ENCODE peak calls at places on chromosomes 2 and 18, in eight cellular contexts. O is IMR-90, A is HCT116, P is ovary, S is MM.1S, Z is brain microvascular endothelial cell, I is endodermal cell, U is cardiac fibroblast. H is an unnamed sample.

GRCh38 chr18:75041586-75041985 is 167.4 kb downstream of the PTGR3 start:
- DNase-seq in O (peak), A (peak), P (no peak), S (no peak), Z (peak), I (no peak), U (peak), H (no peak)

GRCh38 chr2:39494784-39495251 is 57.7 kb upstream of the MAP4K3 start:
- DNase-seq in O (peak), A (no peak), P (no peak), S (no peak), Z (peak), I (peak), U (peak), H (peak)

GRCh38 chr2:43102366-43103092 is 123.9 kb downstream of the ZFP36L2 start:
- DNase-seq in O (peak), A (no peak), P (no peak), S (no peak), Z (no peak), I (peak), U (no peak), H (no peak)

GRCh38 chr2:46650556-46651001 is 171.2 kb downstream of the TMEM247 start:
- DNase-seq in O (peak), A (peak), P (no peak), S (peak), Z (peak), I (peak), U (peak), H (peak)

GRCh38 chr18:49561127-49561376 is 805 bp upstream of the LIPG start:
- DNase-seq in O (no peak), A (no peak), P (no peak), S (no peak), Z (no peak), I (no peak), U (peak), H (no peak)

GRCh38 chr18:29012874-29013273 is 835.9 kb upstream of the CDH2 start:
- DNase-seq in O (no peak), A (no peak), P (no peak), S (no peak), Z (no peak), I (no peak), U (no peak), H (no peak)

GRCh38 chr2:201644001-201644400 is 698 bp upstream of the TMEM237 start:
- DNase-seq in O (peak), A (no peak), P (peak), S (no peak), Z (no peak), I (no peak), U (peak), H (no peak)

GRCh38 chr2:85900366-85900765 is 11.6 kb upstream of the ST3GAL5 start:
- DNase-seq in O (no peak), A (no peak), P (no peak), S (no peak), Z (no peak), I (no peak), U (no peak), H (no peak)

GRCh38 chr2:104862061-104862941 is 8.4 kb downstream of the POU3F3 start:
- DNase-seq in O (no peak), A (no peak), P (no peak), S (no peak), Z (no peak), I (peak), U (no peak), H (no peak)

GRCh38 chr2:42008241-42008911 is 39.4 kb upstream of the PKDCC start:
- DNase-seq in O (peak), A (no peak), P (no peak), S (no peak), Z (no peak), I (no peak), U (no peak), H (no peak)

GRCh38 chr18:45441110-45441842 is 174.0 kb upstream of the SLC14A2 start:
- DNase-seq in O (peak), A (no peak), P (no peak), S (no peak), Z (peak), I (no peak), U (peak), H (no peak)

GRCh38 chr2:235642446-235643107 is 148.7 kb downstream of the AGAP1 start:
- DNase-seq in O (peak), A (no peak), P (no peak), S (no peak), Z (peak), I (no peak), U (peak), H (no peak)

GRCh38 chr2:71928734-71929481 is 218.8 kb downstream of the CYP26B1 start:
- DNase-seq in O (no peak), A (no peak), P (no peak), S (no peak), Z (no peak), I (peak), U (no peak), H (no peak)

GRCh38 chr2:113240150-113240914 is 38.4 kb downstream of the PAX8 start:
- DNase-seq in O (peak), A (peak), P (peak), S (peak), Z (peak), I (no peak), U (peak), H (peak)

GRCh38 chr2:128791983-128792315 is 473.3 kb upstream of the HS6ST1 start:
- DNase-seq in O (no peak), A (no peak), P (no peak), S (no peak), Z (no peak), I (no peak), U (no peak), H (no peak)

GRCh38 chr2:158321264-158321663 is 135.3 kb downstream of the CCDC148 start:
- DNase-seq in O (peak), A (peak), P (no peak), S (no peak), Z (peak), I (no peak), U (peak), H (peak)

GRCh38 chr2:158325782-158326335 is 130.7 kb downstream of the CCDC148 start:
- DNase-seq in O (no peak), A (no peak), P (no peak), S (no peak), Z (no peak), I (no peak), U (no peak), H (no peak)

GRCh38 chr2:158323381-158323780 is 133.2 kb downstream of the CCDC148 start:
- DNase-seq in O (no peak), A (no peak), P (no peak), S (no peak), Z (no peak), I (no peak), U (no peak), H (no peak)

GRCh38 chr2:158319269-158319668 is 137.3 kb downstream of the CCDC148 start:
- DNase-seq in O (no peak), A (no peak), P (no peak), S (no peak), Z (no peak), I (no peak), U (no peak), H (no peak)

DNA sequence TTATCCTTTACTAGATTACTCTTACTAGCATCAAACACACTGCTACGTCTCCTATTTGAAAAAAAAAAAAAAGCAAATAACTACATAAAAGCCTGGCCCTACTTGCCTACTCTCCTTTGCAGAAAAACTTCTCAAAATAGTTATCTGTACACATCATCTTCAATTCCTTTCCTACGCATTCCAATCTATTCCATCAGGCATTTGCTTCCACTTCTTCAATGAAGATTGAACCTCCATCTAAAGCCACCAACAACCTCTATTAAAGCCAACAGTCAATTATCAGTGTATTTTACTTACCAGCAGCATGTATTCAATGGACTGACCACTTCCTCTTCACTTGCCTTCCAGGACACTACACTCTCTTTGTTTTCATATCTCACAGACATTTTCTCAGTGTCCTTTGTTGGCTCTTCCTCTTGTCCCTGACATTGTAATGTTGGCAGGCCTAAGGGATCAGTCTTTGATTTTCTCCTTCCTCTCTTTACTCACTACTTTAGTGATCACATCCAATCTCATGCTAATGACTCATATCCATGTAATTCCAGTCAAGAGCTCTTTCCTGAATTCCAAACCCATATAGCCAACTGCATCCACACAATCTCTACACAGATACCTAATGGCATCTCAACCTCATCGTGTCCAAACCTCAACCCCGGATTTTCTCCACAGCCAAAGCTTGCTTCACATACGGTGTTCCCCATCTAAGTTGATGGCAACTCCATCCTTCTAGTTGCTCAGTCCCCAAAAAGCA is 131.3 kb downstream of the CCDC148 start:
- DNase-seq in O (peak), A (no peak), P (no peak), S (no peak), Z (peak), I (no peak), U (peak), H (peak)
- H3K4me3 ChIP-seq in O (no peak), A (no peak), P (no peak), S (no peak), Z (no peak), I (no peak), U (no peak), H (no peak)

GRCh38 chr2:127695491-127696472 is 5.5 kb upstream of the SFT2D3 start:
- DNase-seq in O (peak), A (peak), P (peak), S (no peak), Z (peak), I (peak), U (peak), H (no peak)
- TF ChIP-seq CTCF in O (peak), A (peak), P (peak), S (no peak), Z (peak), I (peak), U (peak), H (peak)

GRCh38 chr18:31683968-31684278 is 458 bp downstream of the B4GALT6 start:
- DNase-seq in O (no peak), A (no peak), P (no peak), S (no peak), Z (no peak), I (no peak), U (no peak), H (no peak)

GRCh38 chr18:31685097-31686082 is 1.0 kb upstream of the B4GALT6 start:
- DNase-seq in O (peak), A (peak), P (peak), S (peak), Z (peak), I (peak), U (peak), H (no peak)

GRCh38 chr18:31683106-31683505 is 1.3 kb downstream of the B4GALT6 start:
- DNase-seq in O (no peak), A (no peak), P (no peak), S (no peak), Z (no peak), I (no peak), U (no peak), H (no peak)

GRCh38 chr18:31686572-31686971 is 2.2 kb upstream of the B4GALT6 start:
- DNase-seq in O (no peak), A (no peak), P (no peak), S (no peak), Z (no peak), I (no peak), U (no peak), H (no peak)

DNA sequence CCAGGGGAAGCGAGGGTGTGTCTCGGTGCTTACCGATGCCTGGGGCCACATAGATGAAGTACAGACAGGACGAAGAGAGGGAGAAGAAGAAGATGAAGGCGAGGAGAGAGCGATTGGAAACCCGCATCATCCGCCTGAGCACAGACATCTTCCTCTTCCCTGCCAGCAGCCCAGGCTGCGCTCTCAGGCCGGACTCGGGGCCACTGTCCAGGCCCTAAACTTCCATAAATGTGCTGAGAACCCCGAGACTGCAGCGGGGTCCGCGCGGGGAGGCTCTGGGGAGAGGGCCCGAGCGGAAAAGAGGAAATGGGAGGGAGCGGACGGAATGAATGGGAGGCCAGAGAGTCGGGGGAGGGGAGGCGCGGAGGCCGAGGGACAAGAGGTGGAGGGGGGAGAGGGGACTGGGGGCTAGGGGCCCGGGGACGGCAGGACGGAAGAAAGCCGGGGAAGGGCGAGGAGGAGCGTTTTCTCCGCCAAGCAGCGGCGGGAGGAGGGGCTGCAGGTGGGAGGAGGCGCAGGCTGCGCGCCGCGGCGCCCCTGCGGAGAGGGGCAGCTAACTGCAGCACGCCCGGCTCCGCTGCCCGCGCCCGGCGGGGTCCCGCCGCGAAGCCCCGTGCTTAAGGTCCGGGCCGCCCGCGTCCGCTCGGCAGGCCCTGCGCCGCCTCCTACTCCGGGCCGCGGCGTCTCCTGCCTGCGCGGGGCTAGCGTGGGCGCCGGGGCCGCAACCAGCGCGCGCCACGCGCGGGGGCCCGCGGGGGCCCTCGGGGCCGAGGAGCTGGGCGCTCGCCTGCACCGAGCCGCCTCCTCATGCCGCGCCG is at the start of gene B4GALT6:
- DNase-seq in O (no peak), A (no peak), P (peak), S (peak), Z (peak), I (peak), U (peak), H (no peak)
- H3K4me3 ChIP-seq in O (peak), A (peak), P (peak), S (peak), Z (peak), I (peak), U (peak), H (peak)

GRCh38 chr2:206783718-206784117 is 18.3 kb downstream of the FASTKD2 start:
- DNase-seq in O (no peak), A (no peak), P (no peak), S (no peak), Z (no peak), I (peak), U (peak), H (no peak)
- TF ChIP-seq CTCF in O (peak), A (peak), P (no peak), S (peak), Z (peak), I (peak), U (peak), H (peak)

GRCh38 chr2:160561551-160562280 is 68.1 kb upstream of the RBMS1 start:
- DNase-seq in O (peak), A (no peak), P (no peak), S (no peak), Z (no peak), I (no peak), U (peak), H (peak)
- H3K4me3 ChIP-seq in O (no peak), A (no peak), P (no peak), S (no peak), Z (no peak), I (no peak), U (no peak), H (no peak)

GRCh38 chr2:227466887-227467285 is 5.1 kb upstream of the AGFG1 start:
- DNase-seq in O (no peak), A (no peak), P (no peak), S (no peak), Z (no peak), I (no peak), U (no peak), H (no peak)
- TF ChIP-seq CTCF in O (no peak), A (no peak), P (no peak), S (no peak), Z (no peak), I (no peak), U (no peak), H (no peak)

DNA sequence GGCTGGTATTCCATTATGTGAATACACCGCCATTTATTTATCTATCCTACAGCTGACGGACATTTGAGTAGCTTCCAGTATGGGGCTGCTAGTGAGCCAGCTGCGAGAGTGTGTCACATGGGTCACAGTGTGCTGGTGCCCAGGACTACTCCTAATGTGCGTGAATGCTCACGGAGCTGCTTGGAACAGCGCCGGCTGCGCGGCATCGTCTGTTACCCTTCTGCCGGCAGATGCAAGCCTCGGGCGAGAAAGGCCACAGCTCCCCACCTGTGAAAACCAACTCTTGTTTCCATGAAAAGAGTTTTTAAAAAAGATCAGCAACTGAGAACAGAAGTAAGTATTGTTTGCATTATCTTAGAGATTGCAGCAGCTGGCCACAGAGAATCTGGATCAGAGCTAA is 81.1 kb upstream of the MAP4K4 start:
- DNase-seq in O (peak), A (no peak), P (no peak), S (no peak), Z (peak), I (no peak), U (no peak), H (no peak)
- H3K4me3 ChIP-seq in O (no peak), A (no peak), P (no peak), S (no peak), Z (no peak), I (no peak), U (no peak), H (no peak)

DNA sequence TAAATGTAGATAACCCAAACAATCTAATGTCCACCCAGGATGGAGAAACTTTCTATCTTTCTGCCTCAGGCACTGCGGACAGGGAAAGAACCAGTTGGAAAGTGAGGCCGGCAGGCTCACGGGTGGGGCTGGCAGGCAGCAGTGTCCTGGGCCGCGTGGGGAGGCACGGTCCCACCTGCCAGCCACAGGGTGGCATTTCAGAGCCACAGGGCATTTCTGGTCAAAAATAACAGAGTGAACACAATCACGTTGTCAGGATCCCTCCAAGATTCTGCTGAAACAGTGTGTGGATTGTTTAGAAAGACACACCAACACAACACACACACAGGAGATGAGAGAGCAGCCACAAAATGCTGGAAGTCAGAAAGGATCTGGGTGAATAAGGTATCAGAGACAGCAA is 174.1 kb downstream of the HDAC4 start:
- DNase-seq in O (no peak), A (no peak), P (no peak), S (no peak), Z (no peak), I (no peak), U (no peak), H (no peak)
- TF ChIP-seq CTCF in O (no peak), A (no peak), P (no peak), S (no peak), Z (no peak), I (no peak), U (no peak), H (no peak)

GRCh38 chr2:121903037-121903689 is 147.7 kb downstream of the TSN start:
- DNase-seq in O (no peak), A (no peak), P (no peak), S (no peak), Z (no peak), I (no peak), U (peak), H (no peak)
- H3K4me3 ChIP-seq in O (no peak), A (no peak), P (no peak), S (no peak), Z (peak), I (no peak), U (peak), H (no peak)

GRCh38 chr2:167265722-167266121 is 377.4 kb downstream of the XIRP2 start:
- DNase-seq in O (no peak), A (no peak), P (no peak), S (no peak), Z (no peak), I (no peak), U (no peak), H (no peak)

GRCh38 chr2:167265004-167265403 is 376.7 kb downstream of the XIRP2 start:
- DNase-seq in O (no peak), A (no peak), P (no peak), S (no peak), Z (no peak), I (no peak), U (no peak), H (no peak)

GRCh38 chr2:167258712-167259111 is 370.4 kb downstream of the XIRP2 start:
- DNase-seq in O (no peak), A (no peak), P (no peak), S (no peak), Z (no peak), I (no peak), U (no peak), H (no peak)

DNA sequence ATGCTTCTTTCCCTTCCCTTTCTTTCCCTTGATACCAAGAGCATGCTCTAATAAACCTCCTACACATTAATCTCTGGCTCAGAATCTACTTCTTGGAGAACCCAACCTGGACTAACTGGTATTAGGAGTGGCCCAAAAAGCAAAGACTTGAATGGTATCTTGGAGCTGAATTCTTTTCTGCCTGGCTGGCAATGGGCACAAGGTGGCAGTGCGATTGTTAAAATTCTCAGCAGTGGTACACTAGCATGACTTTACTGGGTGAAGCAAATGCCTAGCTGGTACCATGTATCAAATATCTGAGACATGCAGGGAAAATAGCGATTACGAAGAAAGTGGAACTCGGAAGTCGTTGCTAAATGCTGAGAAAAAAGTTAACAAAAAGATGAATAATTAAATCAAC is 376.1 kb downstream of the XIRP2 start:
- DNase-seq in O (no peak), A (no peak), P (no peak), S (peak), Z (no peak), I (peak), U (peak), H (no peak)
- TF ChIP-seq CTCF in O (peak), A (peak), P (no peak), S (peak), Z (peak), I (peak), U (peak), H (peak)